ENCODE peak calls at places on chromosomes 7 and 10, in eight cellular contexts. W, I, H, J, R, B, C and F are unnamed samples.

GRCh38 chr7:126302639-126303038 is 950.1 kb downstream of the GRM8 start:
- DNase-seq in B (no peak), I (no peak), R (peak), C (no peak), J (no peak), H (no peak), W (no peak), F (no peak)

GRCh38 chr10:89419548-89419947 is 5.2 kb downstream of the IFIT5 start:
- DNase-seq in H (no peak), C (no peak), W (no peak), B (no peak), R (peak), I (no peak), J (no peak), F (no peak)

GRCh38 chr10:45061982-45062381 is 61.3 kb downstream of the ZNF22 start:
- DNase-seq in W (no peak), B (no peak), I (no peak), R (no peak), J (no peak), H (no peak), C (no peak), F (no peak)

GRCh38 chr10:110392121-110392859 is 87.6 kb upstream of the SMNDC1 start:
- DNase-seq in B (no peak), R (no peak), C (no peak), I (no peak), W (no peak), J (no peak), H (no peak), F (no peak)

GRCh38 chr10:119412244-119412750 is 130.2 kb downstream of the RGS10 start:
- DNase-seq in H (no peak), C (no peak), I (no peak), J (no peak), R (no peak), W (no peak), B (no peak), F (no peak)

GRCh38 chr10:125407000-125407502 is 246.7 kb upstream of the CTBP2 start:
- DNase-seq in C (peak), I (no peak), R (no peak), W (no peak), B (no peak), H (no peak), J (no peak), F (no peak)

GRCh38 chr7:47069385-47070076 is 512.4 kb downstream of the TNS3 start:
- DNase-seq in H (no peak), B (no peak), R (no peak), C (no peak), I (no peak), J (no peak), W (no peak), F (no peak)

GRCh38 chr10:112287844-112288243 is 4.6 kb downstream of the TECTB start:
- DNase-seq in H (no peak), W (no peak), I (no peak), C (no peak), B (no peak), R (no peak), J (no peak), F (no peak)

GRCh38 chr10:71253981-71254818 is 41.8 kb downstream of the UNC5B start:
- DNase-seq in W (no peak), R (no peak), C (peak), B (no peak), J (no peak), H (no peak), I (no peak), F (no peak)